ENCODE peak calls at places on chromosomes 13 and 19, in four cellular contexts. One of them, this sample, is unnamed.

GRCh38 chr13:51814825-51815650 is 11.1 kb upstream of the DHRS12 start:
- DNase-seq in left lung: no peak
- DNase-seq in GM23338: peak; percentile 89
- DNase-seq in fibroblast of lung: peak; percentile 60
- DNase-seq in this sample: peak; percentile 83

GRCh38 chr13:43831088-43831487 is 44.3 kb upstream of the ENOX1 start:
- DNase-seq in GM23338: no peak
- DNase-seq in left lung: no peak
- DNase-seq in fibroblast of lung: peak; percentile 55
- DNase-seq in this sample: no peak

GRCh38 chr13:75442736-75443234 is 39.2 kb downstream of the TBC1D4 start:
- DNase-seq in left lung: no peak
- DNase-seq in fibroblast of lung: peak; percentile 46
- DNase-seq in GM23338: no peak
- DNase-seq in this sample: peak; percentile 21

GRCh38 chr13:95349267-95349666 is 48.0 kb upstream of the ABCC4 start:
- DNase-seq in left lung: no peak
- DNase-seq in fibroblast of lung: peak; percentile 9
- DNase-seq in GM23338: no peak
- DNase-seq in this sample: no peak

GRCh38 chr13:51849145-51850101 is 4.4 kb upstream of the TMEM272 start:
- DNase-seq in left lung: no peak
- DNase-seq in GM23338: peak; percentile 94
- DNase-seq in fibroblast of lung: peak; percentile 53
- DNase-seq in this sample: no peak

GRCh38 chr13:101916758-101917474 is 464.4 kb downstream of the ITGBL1 start:
- DNase-seq in GM23338: peak; percentile 13
- DNase-seq in fibroblast of lung: no peak
- DNase-seq in left lung: peak; percentile 78
- DNase-seq in this sample: no peak

GRCh38 chr13:85755123-85755522 is 44.1 kb downstream of the SLITRK6 start:
- DNase-seq in GM23338: no peak
- DNase-seq in fibroblast of lung: no peak
- DNase-seq in left lung: no peak
- DNase-seq in this sample: no peak

GRCh38 chr13:25901460-25902376 is 150.1 kb downstream of the SHISA2 start:
- DNase-seq in left lung: no peak
- DNase-seq in GM23338: no peak
- DNase-seq in fibroblast of lung: peak; percentile 68
- DNase-seq in this sample: no peak

GRCh38 chr19:12965017-12965811 is 4.2 kb upstream of the DAND5 start:
- DNase-seq in fibroblast of lung: peak; percentile 62
- DNase-seq in left lung: peak; percentile 97
- DNase-seq in GM23338: peak; percentile 88
- DNase-seq in this sample: peak; percentile 88

DNA sequence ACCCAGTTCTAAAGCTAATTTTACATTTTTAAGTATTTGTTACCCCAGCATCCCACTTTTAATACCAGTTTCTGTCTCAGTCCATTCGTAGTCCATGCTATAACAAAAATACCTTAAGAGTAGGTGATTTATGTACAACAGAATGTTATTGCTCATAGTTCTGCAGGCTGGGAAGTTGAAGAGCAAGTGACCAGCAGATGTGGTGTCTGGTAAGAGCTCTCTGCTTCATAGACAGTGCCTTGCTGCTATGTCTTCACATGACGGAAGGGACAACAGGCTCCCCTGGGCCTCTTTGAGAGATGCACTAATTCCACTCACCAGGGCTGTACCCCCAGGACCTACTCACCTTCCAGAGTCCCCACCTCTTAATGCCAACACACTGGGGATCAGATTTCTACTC is 96.6 kb downstream of the COL4A2 start:
- DNase-seq in GM23338: no peak
- DNase-seq in left lung: no peak
- DNase-seq in fibroblast of lung: no peak
- DNase-seq in this sample: no peak
- H3K27ac ChIP-seq in GM23338: no peak overlapping the region
- H3K27ac ChIP-seq in left lung: no peak overlapping the region
- H3K27ac ChIP-seq in fibroblast of lung: peak overlapping the region; percentile 66
- H3K27ac ChIP-seq in this sample: peak overlapping the region; percentile 89

GRCh38 chr19:729564-730381 is 21.0 kb downstream of the PALM start:
- DNase-seq in left lung: no peak
- DNase-seq in fibroblast of lung: no peak
- DNase-seq in GM23338: no peak
- DNase-seq in this sample: no peak
- H3K27ac ChIP-seq in left lung: no peak overlapping the region
- H3K27ac ChIP-seq in fibroblast of lung: no peak overlapping the region
- H3K27ac ChIP-seq in GM23338: no peak overlapping the region
- H3K27ac ChIP-seq in this sample: no peak overlapping the region

DNA sequence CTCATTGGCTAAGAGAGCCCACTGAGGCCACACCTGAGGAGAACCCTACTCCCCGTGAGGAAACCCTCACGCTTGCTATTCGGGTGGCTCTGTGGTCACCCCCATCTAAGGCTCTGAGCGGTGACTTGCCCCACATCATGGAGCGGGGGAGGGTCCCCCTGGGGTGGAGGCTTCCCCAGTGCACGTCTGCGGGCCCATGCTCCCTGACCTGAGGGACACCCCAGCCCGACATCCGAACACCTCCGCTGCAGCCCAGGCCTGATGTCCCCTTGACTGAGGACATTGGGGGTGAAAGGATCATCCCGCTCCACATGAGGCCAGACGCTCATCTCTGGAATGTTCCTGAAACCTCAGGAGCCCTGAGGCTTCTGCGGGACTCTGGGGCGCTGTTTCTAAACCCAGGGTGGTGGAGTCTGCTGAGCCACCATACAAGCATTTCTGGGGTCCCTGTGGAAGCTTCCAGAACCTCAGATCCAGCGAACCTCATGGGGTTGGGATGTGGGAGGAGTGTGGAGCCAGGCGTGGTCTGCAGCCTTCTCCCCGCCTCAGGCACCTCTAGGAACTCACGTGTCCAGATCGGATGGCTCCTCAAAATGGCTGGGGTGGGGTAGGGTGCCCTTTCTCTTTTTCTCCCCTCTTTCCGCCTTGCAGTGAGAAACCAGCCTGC is 19.9 kb downstream of the TMED1 start:
- DNase-seq in left lung: peak; percentile 67
- DNase-seq in fibroblast of lung: no peak
- DNase-seq in GM23338: peak; percentile 13
- DNase-seq in this sample: no peak
- H3K27ac ChIP-seq in left lung: peak overlapping the region; percentile 80
- H3K27ac ChIP-seq in fibroblast of lung: peak overlapping the region; percentile 95
- H3K27ac ChIP-seq in GM23338: peak overlapping the region; percentile 45
- H3K27ac ChIP-seq in this sample: peak overlapping the region; percentile 75

DNA sequence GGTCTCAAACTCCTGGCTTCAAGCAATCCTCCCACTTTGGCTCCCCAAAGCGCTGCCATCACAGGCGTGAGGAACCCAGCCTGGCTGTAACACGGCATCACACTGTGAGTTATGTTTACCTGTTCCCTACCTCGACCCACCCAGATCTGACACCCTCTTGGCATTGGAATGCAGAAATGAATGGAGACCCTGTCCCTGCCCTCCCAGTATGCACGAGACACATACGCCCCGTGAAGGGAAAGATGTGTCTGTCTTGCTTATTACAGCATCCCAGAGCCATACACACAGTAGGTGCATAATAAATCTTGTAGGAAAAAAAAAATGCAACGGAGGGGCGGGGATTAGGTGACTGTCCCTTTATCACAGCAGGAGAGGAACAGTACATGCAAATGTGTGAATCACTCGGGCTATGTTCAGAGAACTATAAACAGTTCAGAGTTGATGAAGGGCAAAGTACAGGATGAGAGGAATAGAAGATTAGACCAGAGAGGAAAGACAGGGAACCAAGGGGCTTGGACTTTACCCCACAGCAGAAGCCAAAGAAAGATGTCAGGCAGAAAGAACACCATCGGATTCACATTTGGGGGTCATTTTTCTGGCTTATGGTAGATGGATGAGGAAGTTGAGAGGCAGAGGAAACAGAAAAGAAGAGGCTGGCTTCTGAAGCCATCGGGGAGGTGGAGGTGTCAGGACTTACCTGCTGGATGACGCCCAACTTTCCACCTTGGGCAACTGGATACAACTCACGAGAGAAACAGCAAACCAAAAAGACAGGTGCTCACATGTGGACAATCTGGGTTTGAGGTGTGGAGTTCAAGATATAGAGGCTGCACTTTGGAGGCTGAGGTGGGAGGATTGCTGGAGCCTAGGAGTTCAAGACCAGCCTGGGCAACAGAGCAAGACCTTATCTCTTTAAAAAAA is 94.3 kb downstream of the INSR start:
- DNase-seq in left lung: no peak
- DNase-seq in fibroblast of lung: no peak
- DNase-seq in GM23338: no peak
- DNase-seq in this sample: peak; percentile 57
- H3K27ac ChIP-seq in left lung: no peak overlapping the region
- H3K27ac ChIP-seq in fibroblast of lung: no peak overlapping the region
- H3K27ac ChIP-seq in GM23338: peak overlapping the region; percentile 30
- H3K27ac ChIP-seq in this sample: peak overlapping the region; percentile 81

GRCh38 chr13:45411226-45411625 is 6.9 kb downstream of the SLC25A30 start:
- DNase-seq in GM23338: no peak
- DNase-seq in fibroblast of lung: no peak
- DNase-seq in left lung: no peak
- DNase-seq in this sample: no peak
- H3K27ac ChIP-seq in GM23338: peak overlapping the region; percentile 69
- H3K27ac ChIP-seq in fibroblast of lung: no peak overlapping the region
- H3K27ac ChIP-seq in left lung: no peak overlapping the region
- H3K27ac ChIP-seq in this sample: no peak overlapping the region

GRCh38 chr19:10928563-10929401 is at the start of the genes TIMM29 and YIPF2:
- DNase-seq in fibroblast of lung: peak; percentile 98
- DNase-seq in GM23338: peak; percentile 99
- DNase-seq in left lung: peak; percentile 96
- DNase-seq in this sample: peak; percentile 98
- H3K27ac ChIP-seq in fibroblast of lung: peak within 1 kb of the TSS; percentile 69
- H3K27ac ChIP-seq in GM23338: no peak within 1 kb of the TSS
- H3K27ac ChIP-seq in left lung: peak within 1 kb of the TSS; percentile 71
- H3K27ac ChIP-seq in this sample: peak within 1 kb of the TSS; percentile 90

This sample was measured in transverse colon.